ENCODE peak calls at places on chromosome 14, in eight cellular contexts. One of them, this sample, is unnamed.

GRCh38 chr14:52078093-52078492 is 9.2 kb upstream of the NID2 start:
- DNase-seq in neural crest cell: no peak
- DNase-seq in CD8-positive, alpha-beta T cell: no peak
- DNase-seq in cardiac muscle cell: no peak
- DNase-seq in GM23338: no peak
- DNase-seq in foreskin fibroblast: peak; percentile 81
- DNase-seq in A549: no peak
- DNase-seq in GM10248: no peak
- DNase-seq in this sample: no peak

GRCh38 chr14:31898835-31899528 is 178.1 kb upstream of the ARHGAP5 start:
- DNase-seq in CD8-positive, alpha-beta T cell: no peak
- DNase-seq in A549: no peak
- DNase-seq in neural crest cell: no peak
- DNase-seq in foreskin fibroblast: no peak
- DNase-seq in GM23338: no peak
- DNase-seq in GM10248: no peak
- DNase-seq in cardiac muscle cell: no peak
- DNase-seq in this sample: no peak

GRCh38 chr14:67618617-67619063 is 1.1 kb upstream of the ARG2 start:
- DNase-seq in CD8-positive, alpha-beta T cell: peak; percentile 16
- DNase-seq in A549: peak; percentile 67
- DNase-seq in GM10248: peak; percentile 61
- DNase-seq in neural crest cell: no peak
- DNase-seq in cardiac muscle cell: peak; percentile 75
- DNase-seq in foreskin fibroblast: peak; percentile 83
- DNase-seq in GM23338: peak; percentile 89
- DNase-seq in this sample: no peak

GRCh38 chr14:25094171-25094907 is 44.4 kb upstream of the STXBP6 start:
- DNase-seq in GM23338: peak; percentile 40
- DNase-seq in cardiac muscle cell: no peak
- DNase-seq in neural crest cell: no peak
- DNase-seq in A549: no peak
- DNase-seq in CD8-positive, alpha-beta T cell: no peak
- DNase-seq in GM10248: no peak
- DNase-seq in foreskin fibroblast: peak; percentile 31
- DNase-seq in this sample: no peak

GRCh38 chr14:64891839-64892375 is 12.2 kb upstream of the SPTB start:
- DNase-seq in GM23338: peak; percentile 80
- DNase-seq in cardiac muscle cell: peak; percentile 75
- DNase-seq in CD8-positive, alpha-beta T cell: peak; percentile 18
- DNase-seq in A549: peak; percentile 56
- DNase-seq in foreskin fibroblast: peak; percentile 72
- DNase-seq in GM10248: peak; percentile 56
- DNase-seq in neural crest cell: no peak
- DNase-seq in this sample: no peak

GRCh38 chr14:38056270-38056669 is 151.4 kb upstream of the SSTR1 start:
- DNase-seq in A549: no peak
- DNase-seq in foreskin fibroblast: no peak
- DNase-seq in CD8-positive, alpha-beta T cell: no peak
- DNase-seq in neural crest cell: no peak
- DNase-seq in cardiac muscle cell: no peak
- DNase-seq in GM10248: no peak
- DNase-seq in GM23338: peak; percentile 43
- DNase-seq in this sample: no peak

GRCh38 chr14:24426912-24427536 is 2.4 kb downstream of the CBLN3 start:
- DNase-seq in GM23338: peak; percentile 74
- DNase-seq in cardiac muscle cell: no peak
- DNase-seq in foreskin fibroblast: no peak
- DNase-seq in GM10248: no peak
- DNase-seq in A549: no peak
- DNase-seq in neural crest cell: no peak
- DNase-seq in CD8-positive, alpha-beta T cell: no peak
- DNase-seq in this sample: no peak

GRCh38 chr14:75690010-75690409 is 29.0 kb downstream of the TTLL5 start:
- DNase-seq in GM23338: no peak
- DNase-seq in cardiac muscle cell: no peak
- DNase-seq in A549: no peak
- DNase-seq in foreskin fibroblast: no peak
- DNase-seq in neural crest cell: no peak
- DNase-seq in GM10248: no peak
- DNase-seq in CD8-positive, alpha-beta T cell: no peak
- DNase-seq in this sample: no peak

GRCh38 chr14:68379510-68380303 is 413.2 kb downstream of the ZFP36L1 start:
- DNase-seq in CD8-positive, alpha-beta T cell: peak; percentile 36
- DNase-seq in foreskin fibroblast: no peak
- DNase-seq in cardiac muscle cell: no peak
- DNase-seq in GM23338: no peak
- DNase-seq in GM10248: no peak
- DNase-seq in neural crest cell: no peak
- DNase-seq in A549: no peak
- DNase-seq in this sample: no peak

GRCh38 chr14:29650554-29651269 is 276.9 kb downstream of the PRKD1 start:
- DNase-seq in foreskin fibroblast: no peak
- DNase-seq in A549: no peak
- DNase-seq in GM23338: no peak
- DNase-seq in cardiac muscle cell: no peak
- DNase-seq in GM10248: no peak
- DNase-seq in neural crest cell: no peak
- DNase-seq in CD8-positive, alpha-beta T cell: no peak
- DNase-seq in this sample: no peak

GRCh38 chr14:72939630-72940029 is 13.4 kb downstream of the DCAF4 start:
- DNase-seq in neural crest cell: no peak
- DNase-seq in cardiac muscle cell: no peak
- DNase-seq in GM10248: no peak
- DNase-seq in GM23338: no peak
- DNase-seq in A549: no peak
- DNase-seq in CD8-positive, alpha-beta T cell: no peak
- DNase-seq in foreskin fibroblast: no peak
- DNase-seq in this sample: no peak

GRCh38 chr14:81523016-81523415 is 10.6 kb downstream of the SEL1L start:
- DNase-seq in CD8-positive, alpha-beta T cell: no peak
- DNase-seq in foreskin fibroblast: no peak
- DNase-seq in GM23338: no peak
- DNase-seq in cardiac muscle cell: no peak
- DNase-seq in GM10248: no peak
- DNase-seq in A549: no peak
- DNase-seq in neural crest cell: no peak
- DNase-seq in this sample: no peak

GRCh38 chr14:48726080-48726642 is 860.0 kb downstream of the RPS29 start:
- DNase-seq in GM23338: no peak
- DNase-seq in CD8-positive, alpha-beta T cell: no peak
- DNase-seq in A549: no peak
- DNase-seq in neural crest cell: no peak
- DNase-seq in GM10248: no peak
- DNase-seq in cardiac muscle cell: no peak
- DNase-seq in foreskin fibroblast: no peak
- DNase-seq in this sample: no peak

GRCh38 chr14:67517083-67517482 is 16.0 kb upstream of the PLEKHH1 start:
- DNase-seq in CD8-positive, alpha-beta T cell: no peak
- DNase-seq in cardiac muscle cell: peak; percentile 34
- DNase-seq in neural crest cell: no peak
- DNase-seq in A549: no peak
- DNase-seq in GM23338: peak; percentile 73
- DNase-seq in foreskin fibroblast: peak; percentile 43
- DNase-seq in GM10248: no peak
- DNase-seq in this sample: no peak

GRCh38 chr14:89284368-89285058 is 132.5 kb downstream of the FOXN3 start:
- DNase-seq in CD8-positive, alpha-beta T cell: no peak
- DNase-seq in foreskin fibroblast: peak; percentile 69
- DNase-seq in cardiac muscle cell: no peak
- DNase-seq in A549: no peak
- DNase-seq in GM23338: no peak
- DNase-seq in neural crest cell: no peak
- DNase-seq in GM10248: no peak
- DNase-seq in this sample: no peak

GRCh38 chr14:75934998-75935628 is 46.7 kb downstream of the TGFB3 start:
- DNase-seq in neural crest cell: no peak
- DNase-seq in A549: no peak
- DNase-seq in cardiac muscle cell: no peak
- DNase-seq in GM10248: no peak
- DNase-seq in CD8-positive, alpha-beta T cell: no peak
- DNase-seq in foreskin fibroblast: no peak
- DNase-seq in GM23338: no peak
- DNase-seq in this sample: no peak

GRCh38 chr14:69808919-69809808 is 12.1 kb upstream of the SLC10A1 start:
- DNase-seq in GM23338: no peak
- DNase-seq in A549: no peak
- DNase-seq in neural crest cell: no peak
- DNase-seq in GM10248: no peak
- DNase-seq in foreskin fibroblast: no peak
- DNase-seq in CD8-positive, alpha-beta T cell: no peak
- DNase-seq in cardiac muscle cell: no peak
- DNase-seq in this sample: peak; percentile 67

GRCh38 chr14:69798339-69798735 is 1.3 kb upstream of the SLC10A1 start:
- DNase-seq in CD8-positive, alpha-beta T cell: no peak
- DNase-seq in A549: no peak
- DNase-seq in neural crest cell: no peak
- DNase-seq in GM10248: no peak
- DNase-seq in foreskin fibroblast: no peak
- DNase-seq in cardiac muscle cell: no peak
- DNase-seq in GM23338: no peak
- DNase-seq in this sample: peak; percentile 63

GRCh38 chr14:69804902-69805301 is 7.9 kb upstream of the SLC10A1 start:
- DNase-seq in foreskin fibroblast: no peak
- DNase-seq in cardiac muscle cell: no peak
- DNase-seq in GM10248: no peak
- DNase-seq in GM23338: no peak
- DNase-seq in neural crest cell: no peak
- DNase-seq in A549: no peak
- DNase-seq in CD8-positive, alpha-beta T cell: no peak
- DNase-seq in this sample: peak; percentile 25

GRCh38 chr14:69807192-69807591 is 10.2 kb upstream of the SLC10A1 start:
- DNase-seq in CD8-positive, alpha-beta T cell: no peak
- DNase-seq in A549: no peak
- DNase-seq in GM10248: no peak
- DNase-seq in neural crest cell: no peak
- DNase-seq in foreskin fibroblast: no peak
- DNase-seq in GM23338: no peak
- DNase-seq in cardiac muscle cell: no peak
- DNase-seq in this sample: no peak

GRCh38 chr14:69803753-69804152 is 6.7 kb upstream of the SLC10A1 start:
- DNase-seq in CD8-positive, alpha-beta T cell: no peak
- DNase-seq in A549: peak; percentile 44
- DNase-seq in foreskin fibroblast: no peak
- DNase-seq in GM10248: no peak
- DNase-seq in neural crest cell: no peak
- DNase-seq in GM23338: peak; percentile 17
- DNase-seq in cardiac muscle cell: no peak
- DNase-seq in this sample: no peak
- TF ChIP-seq CTCF in CD8-positive, alpha-beta T cell: no peak
- TF ChIP-seq CTCF in A549: no peak
- TF ChIP-seq CTCF in foreskin fibroblast: no peak
- TF ChIP-seq CTCF in GM10248: no peak
- TF ChIP-seq CTCF in neural crest cell: peak; percentile 52
- TF ChIP-seq CTCF in GM23338: peak; percentile 32
- TF ChIP-seq CTCF in cardiac muscle cell: peak; percentile 21
- TF ChIP-seq CTCF in this sample: peak; percentile 13

GRCh38 chr14:103728721-103729120 is 13.1 kb downstream of the ZFYVE21 start:
- DNase-seq in foreskin fibroblast: no peak
- DNase-seq in neural crest cell: no peak
- DNase-seq in GM23338: no peak
- DNase-seq in A549: no peak
- DNase-seq in cardiac muscle cell: no peak
- DNase-seq in CD8-positive, alpha-beta T cell: no peak
- DNase-seq in GM10248: no peak
- DNase-seq in this sample: no peak
- TF ChIP-seq CTCF in foreskin fibroblast: no peak
- TF ChIP-seq CTCF in neural crest cell: no peak
- TF ChIP-seq CTCF in GM23338: no peak
- TF ChIP-seq CTCF in A549: no peak
- TF ChIP-seq CTCF in cardiac muscle cell: no peak
- TF ChIP-seq CTCF in CD8-positive, alpha-beta T cell: no peak
- TF ChIP-seq CTCF in GM10248: no peak
- TF ChIP-seq CTCF in this sample: no peak

GRCh38 chr14:103188691-103189480 is 65.6 kb downstream of the TNFAIP2 start:
- DNase-seq in foreskin fibroblast: peak; percentile 23
- DNase-seq in GM23338: peak; percentile 56
- DNase-seq in CD8-positive, alpha-beta T cell: peak; percentile 16
- DNase-seq in neural crest cell: peak; percentile 18
- DNase-seq in A549: no peak
- DNase-seq in cardiac muscle cell: peak; percentile 47
- DNase-seq in GM10248: no peak
- DNase-seq in this sample: no peak
- TF ChIP-seq CTCF in foreskin fibroblast: peak; percentile 23
- TF ChIP-seq CTCF in GM23338: peak; percentile 24
- TF ChIP-seq CTCF in CD8-positive, alpha-beta T cell: no peak
- TF ChIP-seq CTCF in neural crest cell: peak; percentile 45
- TF ChIP-seq CTCF in A549: peak; percentile 46
- TF ChIP-seq CTCF in cardiac muscle cell: peak; percentile 32
- TF ChIP-seq CTCF in GM10248: no peak
- TF ChIP-seq CTCF in this sample: peak; percentile 42

DNA sequence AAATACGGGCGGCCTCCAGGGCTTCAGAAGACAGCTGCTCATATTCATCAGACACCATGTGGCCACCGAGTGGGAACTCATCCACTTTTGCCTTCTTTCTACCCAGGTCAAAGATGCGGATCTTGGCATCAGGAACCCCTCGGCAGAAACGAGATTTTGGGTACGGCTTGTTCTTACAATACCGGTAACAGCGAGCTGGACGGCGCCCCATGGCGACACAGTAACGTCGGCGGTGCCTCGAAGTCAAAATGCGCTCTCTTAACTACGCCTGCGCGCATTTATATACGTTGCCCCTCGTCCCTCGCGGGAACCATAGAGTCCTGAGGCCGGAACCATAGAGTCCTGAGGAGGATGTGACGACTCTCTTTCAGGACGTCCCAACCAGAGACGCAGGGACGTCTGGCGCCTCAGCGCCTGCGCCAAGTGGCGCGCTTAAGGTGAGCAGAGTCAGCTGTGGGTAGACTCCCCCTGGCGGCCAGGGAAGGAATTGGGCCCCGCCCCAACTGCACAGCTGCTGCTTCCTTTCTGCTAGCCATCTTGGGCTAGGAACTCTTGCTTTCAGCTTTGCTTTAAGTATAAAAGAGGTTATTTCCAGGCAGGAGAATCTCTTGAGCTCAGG is at the start of gene RPL10L:
- DNase-seq in GM10248: no peak
- DNase-seq in cardiac muscle cell: no peak
- DNase-seq in GM23338: peak; percentile 77
- DNase-seq in A549: no peak
- DNase-seq in CD8-positive, alpha-beta T cell: no peak
- DNase-seq in foreskin fibroblast: no peak
- DNase-seq in neural crest cell: no peak
- DNase-seq in this sample: no peak
- TF ChIP-seq CTCF in GM10248: no peak
- TF ChIP-seq CTCF in cardiac muscle cell: no peak
- TF ChIP-seq CTCF in GM23338: peak; percentile 73
- TF ChIP-seq CTCF in A549: no peak
- TF ChIP-seq CTCF in CD8-positive, alpha-beta T cell: no peak
- TF ChIP-seq CTCF in foreskin fibroblast: no peak
- TF ChIP-seq CTCF in neural crest cell: peak; percentile 30
- TF ChIP-seq CTCF in this sample: peak; percentile 18

DNA sequence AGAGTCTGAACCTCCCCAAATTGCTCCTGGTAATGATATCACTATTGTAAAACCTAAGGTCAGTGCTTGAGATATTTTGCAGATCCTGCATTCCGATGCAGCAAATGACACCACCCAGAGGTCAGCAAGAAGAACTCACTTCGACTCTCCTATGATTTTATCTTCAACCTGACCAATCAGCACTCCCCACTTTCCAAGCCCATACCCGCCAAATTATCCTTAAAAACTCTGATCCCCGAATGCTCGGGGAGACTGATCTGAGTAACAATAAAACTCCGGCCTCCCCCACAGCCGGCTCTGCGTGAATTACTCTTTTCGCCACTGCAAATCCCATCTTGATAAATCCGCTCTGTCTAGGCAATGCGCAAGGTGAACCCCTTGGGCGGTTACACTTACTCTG is 1.2 kb downstream of the NPC2 start:
- DNase-seq in A549: peak; percentile 50
- DNase-seq in GM23338: peak; percentile 57
- DNase-seq in foreskin fibroblast: peak; percentile 75
- DNase-seq in CD8-positive, alpha-beta T cell: no peak
- DNase-seq in GM10248: no peak
- DNase-seq in cardiac muscle cell: peak; percentile 39
- DNase-seq in neural crest cell: no peak
- DNase-seq in this sample: no peak
- TF ChIP-seq CTCF in A549: peak; percentile 46
- TF ChIP-seq CTCF in GM23338: peak; percentile 44
- TF ChIP-seq CTCF in foreskin fibroblast: no peak
- TF ChIP-seq CTCF in CD8-positive, alpha-beta T cell: no peak
- TF ChIP-seq CTCF in GM10248: peak; percentile 54
- TF ChIP-seq CTCF in cardiac muscle cell: peak; percentile 27
- TF ChIP-seq CTCF in neural crest cell: peak; percentile 47
- TF ChIP-seq CTCF in this sample: peak; percentile 37

This sample was measured in osteocyte.